ENCODE peak calls at places on chromosomes 16 and 17, in nine cellular contexts. I is activated CD4-positive, alpha-beta T cell treated with anti-CD3 and anti-CD28 coated beads, Interleukin-2, amount 10 ng/mL, durations not matched to agents 7 days and 5 days; S is fibroblast of lung; R is activated T-cell treated with anti-CD3 and anti-CD28 coated beads for 4 hours; U is M059J; E is progenitor cell of endocrine pancreas; J is A172; Z is thyroid gland; P is hepatic stellate cell. K is an unnamed sample.

GRCh38 chr17:79777844-79778503 is at the start of gene CBX2:
- DNase-seq in I (peak), R (peak), U (peak), J (peak), P (peak), E (peak), S (peak), Z (peak), K (no peak)

GRCh38 chr16:53952215-53953208 is 248.6 kb downstream of the FTO start:
- DNase-seq in U (peak), I (no peak), P (no peak), R (no peak), E (no peak), J (peak), Z (no peak), S (peak), K (no peak)

GRCh38 chr16:85584989-85585388 is 28.1 kb upstream of the GSE1 start:
- DNase-seq in I (no peak), Z (no peak), S (no peak), R (no peak), J (no peak), P (no peak), U (no peak), E (no peak), K (no peak)

GRCh38 chr17:18315498-18316360 is 636 bp downstream of the SMCR8 start:
- DNase-seq in Z (no peak), R (no peak), J (no peak), S (no peak), I (peak), U (no peak), P (no peak), E (no peak), K (no peak)

GRCh38 chr16:84334058-84334457 is 34.3 kb upstream of the ATP2C2 start:
- DNase-seq in U (no peak), P (no peak), R (no peak), J (no peak), E (no peak), S (no peak), I (no peak), Z (no peak), K (no peak)

GRCh38 chr16:54320895-54321294 is 34.3 kb upstream of the IRX3 start:
- DNase-seq in I (no peak), R (no peak), S (no peak), J (no peak), E (no peak), P (no peak), Z (no peak), U (no peak), K (no peak)

GRCh38 chr17:43695968-43696865 is 34.5 kb upstream of the MEOX1 start:
- DNase-seq in S (peak), J (peak), I (no peak), Z (peak), E (no peak), U (peak), R (no peak), P (peak), K (no peak)

GRCh38 chr16:9055661-9056060 is 35.8 kb upstream of the HAPSTR1 start:
- DNase-seq in Z (no peak), E (no peak), P (no peak), S (no peak), U (peak), I (no peak), J (no peak), R (no peak), K (no peak)

GRCh38 chr16:30775381-30776099 is 11.5 kb downstream of the ZNF629 start:
- DNase-seq in P (peak), U (peak), S (peak), E (peak), J (no peak), I (peak), Z (peak), R (peak), K (peak)

GRCh38 chr16:53881371-53881770 is 177.4 kb downstream of the FTO start:
- DNase-seq in Z (no peak), P (no peak), U (peak), I (no peak), R (no peak), S (peak), E (no peak), J (no peak), K (peak)

GRCh38 chr17:48841395-48841831 is 10.6 kb downstream of the CALCOCO2 start:
- DNase-seq in P (peak), Z (no peak), J (peak), R (no peak), U (peak), I (peak), E (no peak), S (peak), K (no peak)

GRCh38 chr17:64385187-64386083 is 5.2 kb downstream of the PECAM1 start:
- DNase-seq in J (peak), Z (peak), E (no peak), U (peak), R (peak), S (peak), P (peak), I (no peak), K (no peak)

GRCh38 chr16:56197227-56197992 is 6.1 kb downstream of the GNAO1 start:
- DNase-seq in U (no peak), E (no peak), P (no peak), I (no peak), R (no peak), J (no peak), S (no peak), Z (no peak), K (no peak)

GRCh38 chr17:50506298-50506697 is 1.9 kb upstream of the MYCBPAP start:
- DNase-seq in U (no peak), E (no peak), I (no peak), R (no peak), Z (no peak), S (no peak), P (no peak), J (no peak), K (no peak)

GRCh38 chr17:6684881-6685767 is 28.0 kb downstream of the SLC13A5 start:
- DNase-seq in Z (no peak), S (no peak), E (no peak), U (no peak), R (no peak), P (no peak), I (no peak), J (no peak), K (no peak)

GRCh38 chr16:66107661-66108060 is 258.8 kb upstream of the CDH5 start:
- DNase-seq in U (no peak), R (no peak), Z (no peak), J (no peak), S (peak), I (no peak), P (peak), E (no peak), K (no peak)

GRCh38 chr17:64448665-64449512 is at the start of gene MILR1:
- DNase-seq in R (no peak), E (no peak), Z (no peak), I (no peak), J (peak), U (peak), P (no peak), S (peak), K (no peak)

GRCh38 chr17:16304832-16305231 is 48.4 kb downstream of the CENPV start:
- DNase-seq in Z (no peak), R (no peak), U (peak), E (no peak), I (peak), J (peak), P (no peak), S (peak), K (peak)

GRCh38 chr17:38354466-38354865 is 2.8 kb downstream of the SOCS7 start:
- DNase-seq in Z (no peak), S (no peak), U (no peak), P (no peak), J (no peak), R (no peak), E (no peak), I (no peak), K (no peak)

GRCh38 chr16:85697441-85697840 is 8.7 kb upstream of the GINS2 start:
- DNase-seq in R (no peak), P (no peak), Z (no peak), E (no peak), S (no peak), I (no peak), U (no peak), J (no peak), K (no peak)

GRCh38 chr17:13702266-13702665 is 100.5 kb upstream of the HS3ST3A1 start:
- DNase-seq in S (peak), R (no peak), U (peak), P (no peak), J (no peak), Z (no peak), E (no peak), I (no peak), K (no peak)

GRCh38 chr16:84823484-84823883 is 3.7 kb downstream of the CRISPLD2 start:
- DNase-seq in S (peak), P (no peak), R (no peak), I (no peak), U (no peak), Z (no peak), J (no peak), E (no peak), K (no peak)

GRCh38 chr16:64428463-64428862 is 693.4 kb downstream of the CDH11 start:
- DNase-seq in Z (no peak), S (peak), I (no peak), E (no peak), R (no peak), P (peak), J (peak), U (peak), K (no peak)

GRCh38 chr16:72990003-72990521 is 57.9 kb downstream of the ZFHX3 start:
- DNase-seq in U (peak), J (peak), S (peak), P (peak), Z (peak), E (no peak), I (no peak), R (no peak), K (no peak)

GRCh38 chr16:685967-686366 is 1.8 kb upstream of the JMJD8 start:
- DNase-seq in U (peak), E (no peak), I (no peak), J (peak), S (peak), R (no peak), P (no peak), Z (peak), K (no peak)

GRCh38 chr16:66434619-66435430 is 7.7 kb downstream of the BEAN1 start:
- DNase-seq in U (no peak), R (no peak), P (no peak), Z (no peak), E (no peak), J (no peak), I (no peak), S (no peak), K (no peak)

GRCh38 chr17:57949649-57950048 is 5.6 kb downstream of the CUEDC1 start:
- DNase-seq in U (peak), P (no peak), Z (peak), R (no peak), E (no peak), J (peak), S (no peak), I (no peak), K (no peak)